ENCODE peak calls at places on chromosomes 2 and 18, in nine cellular contexts. H is neural crest cell, X is T-helper 9 cell, M is A172, U is SK-N-SH, E is AG08395, D is LoVo, F is retina, R is NCI-H774. V is an unnamed sample.

GRCh38 chr2:44547713-44548112 is 186.0 kb downstream of the CAMKMT start:
- DNase-seq in H (no peak), X (no peak), M (no peak), U (peak; percentile 46), E (no peak), D (no peak), F (no peak), R (no peak), V (no peak)

GRCh38 chr2:239396881-239397681 is 3.7 kb downstream of the HDAC4 start:
- DNase-seq in H (no peak), X (no peak), M (no peak), U (no peak), E (no peak), D (no peak), F (peak; percentile 9), R (no peak), V (peak; percentile 34)

GRCh38 chr2:7984693-7985353 is 697.0 kb upstream of the ID2 start:
- DNase-seq in H (no peak), X (no peak), M (no peak), U (no peak), E (no peak), D (no peak), F (no peak), R (no peak), V (no peak)

GRCh38 chr18:2912357-2913299 is 65.8 kb downstream of the EMILIN2 start:
- DNase-seq in H (no peak), X (no peak), M (no peak), U (no peak), E (no peak), D (no peak), F (no peak), R (no peak), V (no peak)

GRCh38 chr2:223088866-223089265 is 36.9 kb downstream of the KCNE4 start:
- DNase-seq in H (no peak), X (no peak), M (no peak), U (no peak), E (no peak), D (no peak), F (no peak), R (no peak), V (no peak)

GRCh38 chr2:217366996-217367395 is 507.1 kb upstream of the TNP1 start:
- DNase-seq in H (no peak), X (no peak), M (peak; percentile 55), U (no peak), E (no peak), D (no peak), F (no peak), R (no peak), V (no peak)

GRCh38 chr2:223747392-223748042 is 89.9 kb downstream of the AP1S3 start:
- DNase-seq in H (no peak), X (no peak), M (no peak), U (no peak), E (no peak), D (no peak), F (no peak), R (no peak), V (no peak)

GRCh38 chr18:48018806-48019295 is 88.4 kb upstream of the SMAD2 start:
- DNase-seq in H (no peak), X (no peak), M (no peak), U (no peak), E (no peak), D (no peak), F (no peak), R (no peak), V (no peak)

GRCh38 chr18:72672364-72673151 is 128.4 kb upstream of the CBLN2 start:
- DNase-seq in H (no peak), X (no peak), M (peak; percentile 38), U (peak; percentile 60), E (peak; percentile 5), D (peak; percentile 34), F (peak; percentile 70), R (peak; percentile 31), V (no peak)

GRCh38 chr2:69755862-69756467 is 14.0 kb downstream of the ANXA4 start:
- DNase-seq in H (no peak), X (no peak), M (peak; percentile 80), U (no peak), E (peak; percentile 72), D (peak; percentile 87), F (no peak), R (no peak), V (peak; percentile 31)

GRCh38 chr2:165793161-165793778 is 777 bp downstream of the GALNT3 start:
- DNase-seq in H (peak; percentile 6), X (no peak), M (peak; percentile 54), U (no peak), E (no peak), D (peak; percentile 69), F (peak; percentile 68), R (peak; percentile 13), V (peak; percentile 56)

GRCh38 chr2:60516383-60516811 is 37.1 kb downstream of the BCL11A start:
- DNase-seq in H (no peak), X (no peak), M (peak; percentile 71), U (no peak), E (peak; percentile 77), D (peak; percentile 24), F (no peak), R (no peak), V (no peak)

GRCh38 chr2:128440666-128441340 is 122.1 kb upstream of the HS6ST1 start:
- DNase-seq in H (no peak), X (no peak), M (no peak), U (peak; percentile 62), E (no peak), D (no peak), F (no peak), R (no peak), V (no peak)

GRCh38 chr2:201216918-201217317 is 34.0 kb downstream of the CASP10 start:
- DNase-seq in H (no peak), X (no peak), M (no peak), U (no peak), E (no peak), D (no peak), F (no peak), R (no peak), V (no peak)

GRCh38 chr2:130302164-130302886 is 40.4 kb upstream of the IMP4 start:
- DNase-seq in H (no peak), X (no peak), M (no peak), U (no peak), E (no peak), D (no peak), F (no peak), R (no peak), V (peak; percentile 28)

GRCh38 chr2:109560265-109560664 is 53.5 kb downstream of the SEPTIN10 start:
- DNase-seq in H (no peak), X (no peak), M (peak; percentile 27), U (no peak), E (peak; percentile 19), D (no peak), F (no peak), R (no peak), V (no peak)

GRCh38 chr18:75639468-75639831 is 211.9 kb upstream of the SMIM21 start:
- DNase-seq in H (no peak), X (no peak), M (no peak), U (no peak), E (no peak), D (no peak), F (no peak), R (no peak), V (peak; percentile 18)

V was measured in transverse colon.